ENCODE peak calls at places on chromosomes 1 and 21, in ten cellular contexts. One of them, this sample, is unnamed.

GRCh38 chr21:25691931-25692330 is 42.8 kb downstream of the ATP5PF start:
- DNase-seq in CD8-positive, alpha-beta T cell: no peak
- DNase-seq in HL-60: no peak
- DNase-seq in lower lobe of right lung: no peak
- DNase-seq in MM.1S: no peak
- DNase-seq in tibial nerve: no peak
- DNase-seq in left ventricle myocardium inferior: peak; percentile 22
- DNase-seq in dorsolateral prefrontal cortex: no peak
- DNase-seq in HepG2: no peak
- DNase-seq in adrenal gland: no peak
- DNase-seq in this sample: no peak

GRCh38 chr1:54052470-54052933 is 502 bp downstream of the TMEM59 start:
- DNase-seq in HepG2: peak; percentile 31
- DNase-seq in dorsolateral prefrontal cortex: peak; percentile 65
- DNase-seq in lower lobe of right lung: no peak
- DNase-seq in HL-60: peak; percentile 50
- DNase-seq in tibial nerve: no peak
- DNase-seq in MM.1S: peak; percentile 31
- DNase-seq in left ventricle myocardium inferior: no peak
- DNase-seq in CD8-positive, alpha-beta T cell: peak; percentile 4
- DNase-seq in adrenal gland: peak; percentile 62
- DNase-seq in this sample: no peak

GRCh38 chr1:8345621-8346415 is 27.9 kb downstream of the SLC45A1 start:
- DNase-seq in HL-60: no peak
- DNase-seq in adrenal gland: no peak
- DNase-seq in CD8-positive, alpha-beta T cell: no peak
- DNase-seq in lower lobe of right lung: no peak
- DNase-seq in MM.1S: no peak
- DNase-seq in left ventricle myocardium inferior: no peak
- DNase-seq in tibial nerve: no peak
- DNase-seq in HepG2: no peak
- DNase-seq in dorsolateral prefrontal cortex: no peak
- DNase-seq in this sample: no peak

GRCh38 chr1:233281711-233282581 is 13.6 kb downstream of the PCNX2 start:
- DNase-seq in adrenal gland: no peak
- DNase-seq in dorsolateral prefrontal cortex: no peak
- DNase-seq in lower lobe of right lung: no peak
- DNase-seq in CD8-positive, alpha-beta T cell: no peak
- DNase-seq in HepG2: no peak
- DNase-seq in left ventricle myocardium inferior: no peak
- DNase-seq in MM.1S: peak; percentile 84
- DNase-seq in tibial nerve: no peak
- DNase-seq in HL-60: peak; percentile 56
- DNase-seq in this sample: no peak

GRCh38 chr1:101548376-101548775 is 311.6 kb downstream of the S1PR1 start:
- DNase-seq in MM.1S: no peak
- DNase-seq in dorsolateral prefrontal cortex: no peak
- DNase-seq in HepG2: no peak
- DNase-seq in adrenal gland: no peak
- DNase-seq in HL-60: no peak
- DNase-seq in tibial nerve: no peak
- DNase-seq in left ventricle myocardium inferior: no peak
- DNase-seq in CD8-positive, alpha-beta T cell: no peak
- DNase-seq in lower lobe of right lung: no peak
- DNase-seq in this sample: no peak

GRCh38 chr1:185911978-185912377 is 177.8 kb downstream of the HMCN1 start:
- DNase-seq in dorsolateral prefrontal cortex: no peak
- DNase-seq in adrenal gland: no peak
- DNase-seq in CD8-positive, alpha-beta T cell: no peak
- DNase-seq in left ventricle myocardium inferior: no peak
- DNase-seq in HL-60: no peak
- DNase-seq in lower lobe of right lung: no peak
- DNase-seq in tibial nerve: no peak
- DNase-seq in HepG2: no peak
- DNase-seq in MM.1S: no peak
- DNase-seq in this sample: no peak

GRCh38 chr1:87200875-87201638 is 127.6 kb upstream of the LMO4 start:
- DNase-seq in MM.1S: no peak
- DNase-seq in left ventricle myocardium inferior: no peak
- DNase-seq in HL-60: no peak
- DNase-seq in tibial nerve: no peak
- DNase-seq in lower lobe of right lung: no peak
- DNase-seq in adrenal gland: no peak
- DNase-seq in dorsolateral prefrontal cortex: no peak
- DNase-seq in HepG2: no peak
- DNase-seq in CD8-positive, alpha-beta T cell: no peak
- DNase-seq in this sample: no peak

GRCh38 chr1:109570414-109570813 is 22.0 kb downstream of the GNAI3 start:
- DNase-seq in tibial nerve: no peak
- DNase-seq in lower lobe of right lung: no peak
- DNase-seq in left ventricle myocardium inferior: no peak
- DNase-seq in adrenal gland: no peak
- DNase-seq in HepG2: no peak
- DNase-seq in CD8-positive, alpha-beta T cell: no peak
- DNase-seq in MM.1S: no peak
- DNase-seq in dorsolateral prefrontal cortex: no peak
- DNase-seq in HL-60: no peak
- DNase-seq in this sample: no peak

GRCh38 chr1:202479630-202480029 is 131.1 kb downstream of the PPP1R12B start:
- DNase-seq in CD8-positive, alpha-beta T cell: no peak
- DNase-seq in adrenal gland: no peak
- DNase-seq in tibial nerve: no peak
- DNase-seq in lower lobe of right lung: no peak
- DNase-seq in HepG2: no peak
- DNase-seq in MM.1S: peak; percentile 35
- DNase-seq in dorsolateral prefrontal cortex: no peak
- DNase-seq in left ventricle myocardium inferior: no peak
- DNase-seq in HL-60: peak; percentile 18
- DNase-seq in this sample: no peak

GRCh38 chr1:23727362-23727811 is 15.9 kb upstream of the ELOA start:
- DNase-seq in CD8-positive, alpha-beta T cell: no peak
- DNase-seq in dorsolateral prefrontal cortex: no peak
- DNase-seq in left ventricle myocardium inferior: peak; percentile 68
- DNase-seq in MM.1S: no peak
- DNase-seq in lower lobe of right lung: peak; percentile 92
- DNase-seq in HL-60: peak; percentile 94
- DNase-seq in tibial nerve: peak; percentile 33
- DNase-seq in HepG2: peak; percentile 78
- DNase-seq in adrenal gland: peak; percentile 57
- DNase-seq in this sample: peak; percentile 83

GRCh38 chr1:45952072-45952471 is 148.7 kb downstream of the MAST2 start:
- DNase-seq in left ventricle myocardium inferior: no peak
- DNase-seq in MM.1S: no peak
- DNase-seq in lower lobe of right lung: no peak
- DNase-seq in dorsolateral prefrontal cortex: no peak
- DNase-seq in HL-60: no peak
- DNase-seq in HepG2: no peak
- DNase-seq in tibial nerve: no peak
- DNase-seq in adrenal gland: no peak
- DNase-seq in CD8-positive, alpha-beta T cell: no peak
- DNase-seq in this sample: no peak

GRCh38 chr1:102891868-102892625 is 216.3 kb downstream of the COL11A1 start:
- DNase-seq in MM.1S: no peak
- DNase-seq in CD8-positive, alpha-beta T cell: no peak
- DNase-seq in left ventricle myocardium inferior: no peak
- DNase-seq in dorsolateral prefrontal cortex: no peak
- DNase-seq in HepG2: no peak
- DNase-seq in lower lobe of right lung: no peak
- DNase-seq in tibial nerve: no peak
- DNase-seq in adrenal gland: no peak
- DNase-seq in HL-60: no peak
- DNase-seq in this sample: no peak

GRCh38 chr1:159765806-159766205 is 15.0 kb upstream of the DUSP23 start:
- DNase-seq in dorsolateral prefrontal cortex: no peak
- DNase-seq in tibial nerve: no peak
- DNase-seq in CD8-positive, alpha-beta T cell: no peak
- DNase-seq in adrenal gland: no peak
- DNase-seq in HepG2: no peak
- DNase-seq in left ventricle myocardium inferior: no peak
- DNase-seq in MM.1S: no peak
- DNase-seq in HL-60: no peak
- DNase-seq in lower lobe of right lung: no peak
- DNase-seq in this sample: no peak

DNA sequence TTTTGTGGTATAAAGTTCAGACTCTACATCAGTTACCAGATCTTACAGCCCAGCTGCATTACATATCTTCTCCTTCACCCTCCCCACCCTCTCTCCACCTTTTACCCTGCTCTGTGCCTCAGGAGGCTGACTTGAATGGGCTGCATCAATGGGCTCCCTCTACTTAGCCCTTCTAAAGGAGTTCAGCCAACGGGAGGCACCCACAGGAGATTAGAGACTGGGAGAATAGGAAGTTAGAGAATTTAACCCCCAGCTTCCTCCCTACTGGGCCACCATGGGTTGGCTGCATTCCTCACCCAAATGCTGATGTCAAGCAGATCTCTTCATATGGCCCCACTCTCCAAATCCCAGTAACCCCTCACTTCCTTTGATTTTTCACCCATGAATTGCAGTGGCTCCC is 17.1 kb upstream of the DUSP23 start:
- DNase-seq in HL-60: no peak
- DNase-seq in adrenal gland: no peak
- DNase-seq in CD8-positive, alpha-beta T cell: no peak
- DNase-seq in HepG2: no peak
- DNase-seq in tibial nerve: no peak
- DNase-seq in dorsolateral prefrontal cortex: no peak
- DNase-seq in left ventricle myocardium inferior: no peak
- DNase-seq in lower lobe of right lung: no peak
- DNase-seq in MM.1S: no peak
- DNase-seq in this sample: no peak
- TF ChIP-seq CTCF in HL-60: no peak
- TF ChIP-seq CTCF in adrenal gland: no peak
- TF ChIP-seq CTCF in CD8-positive, alpha-beta T cell: no peak
- TF ChIP-seq CTCF in HepG2: no peak
- TF ChIP-seq CTCF in tibial nerve: no peak
- TF ChIP-seq CTCF in dorsolateral prefrontal cortex: no peak
- TF ChIP-seq CTCF in left ventricle myocardium inferior: no peak
- TF ChIP-seq CTCF in lower lobe of right lung: no peak
- TF ChIP-seq CTCF in MM.1S: no peak
- TF ChIP-seq CTCF in this sample: no peak

GRCh38 chr1:18634276-18634675 is 3.6 kb downstream of the PAX7 start:
- DNase-seq in tibial nerve: no peak
- DNase-seq in HL-60: no peak
- DNase-seq in dorsolateral prefrontal cortex: no peak
- DNase-seq in CD8-positive, alpha-beta T cell: no peak
- DNase-seq in HepG2: no peak
- DNase-seq in left ventricle myocardium inferior: no peak
- DNase-seq in adrenal gland: no peak
- DNase-seq in MM.1S: no peak
- DNase-seq in lower lobe of right lung: no peak
- DNase-seq in this sample: no peak
- H3K27me3 ChIP-seq in tibial nerve: peaks cover 100% of the 10 kb centered on the region
- H3K27me3 ChIP-seq in HL-60: peaks cover 91% of the 10 kb centered on the region
- H3K27me3 ChIP-seq in dorsolateral prefrontal cortex: peaks cover 100% of the 10 kb centered on the region
- H3K27me3 ChIP-seq in CD8-positive, alpha-beta T cell: peaks cover 46% of the 10 kb centered on the region
- H3K27me3 ChIP-seq in HepG2: peaks cover 93% of the 10 kb centered on the region
- H3K27me3 ChIP-seq in left ventricle myocardium inferior: peaks cover 100% of the 10 kb centered on the region
- H3K27me3 ChIP-seq in adrenal gland: peaks cover 92% of the 10 kb centered on the region
- H3K27me3 ChIP-seq in MM.1S: peaks cover 95% of the 10 kb centered on the region
- H3K27me3 ChIP-seq in lower lobe of right lung: peaks cover 99% of the 10 kb centered on the region
- H3K27me3 ChIP-seq in this sample: peaks cover 94% of the 10 kb centered on the region

GRCh38 chr21:39852021-39852721 is 15.1 kb upstream of the PCP4 start:
- DNase-seq in dorsolateral prefrontal cortex: no peak
- DNase-seq in lower lobe of right lung: no peak
- DNase-seq in MM.1S: no peak
- DNase-seq in adrenal gland: no peak
- DNase-seq in HL-60: no peak
- DNase-seq in left ventricle myocardium inferior: no peak
- DNase-seq in HepG2: no peak
- DNase-seq in tibial nerve: no peak
- DNase-seq in CD8-positive, alpha-beta T cell: no peak
- DNase-seq in this sample: no peak

GRCh38 chr21:39850333-39850732 is 16.9 kb upstream of the PCP4 start:
- DNase-seq in left ventricle myocardium inferior: no peak
- DNase-seq in adrenal gland: no peak
- DNase-seq in dorsolateral prefrontal cortex: no peak
- DNase-seq in HL-60: no peak
- DNase-seq in CD8-positive, alpha-beta T cell: no peak
- DNase-seq in HepG2: no peak
- DNase-seq in tibial nerve: no peak
- DNase-seq in MM.1S: no peak
- DNase-seq in lower lobe of right lung: no peak
- DNase-seq in this sample: no peak

GRCh38 chr21:39849014-39849655 is 18.1 kb upstream of the PCP4 start:
- DNase-seq in HepG2: no peak
- DNase-seq in dorsolateral prefrontal cortex: no peak
- DNase-seq in lower lobe of right lung: no peak
- DNase-seq in adrenal gland: no peak
- DNase-seq in tibial nerve: no peak
- DNase-seq in left ventricle myocardium inferior: no peak
- DNase-seq in HL-60: no peak
- DNase-seq in CD8-positive, alpha-beta T cell: no peak
- DNase-seq in MM.1S: no peak
- DNase-seq in this sample: no peak

GRCh38 chr21:39852726-39853510 is 14.3 kb upstream of the PCP4 start:
- DNase-seq in HepG2: no peak
- DNase-seq in tibial nerve: no peak
- DNase-seq in left ventricle myocardium inferior: no peak
- DNase-seq in adrenal gland: no peak
- DNase-seq in dorsolateral prefrontal cortex: no peak
- DNase-seq in HL-60: no peak
- DNase-seq in MM.1S: no peak
- DNase-seq in lower lobe of right lung: no peak
- DNase-seq in CD8-positive, alpha-beta T cell: no peak
- DNase-seq in this sample: no peak

GRCh38 chr21:39851219-39851618 is 16.0 kb upstream of the PCP4 start:
- DNase-seq in dorsolateral prefrontal cortex: no peak
- DNase-seq in MM.1S: no peak
- DNase-seq in adrenal gland: no peak
- DNase-seq in tibial nerve: no peak
- DNase-seq in HepG2: no peak
- DNase-seq in HL-60: no peak
- DNase-seq in CD8-positive, alpha-beta T cell: no peak
- DNase-seq in left ventricle myocardium inferior: no peak
- DNase-seq in lower lobe of right lung: no peak
- DNase-seq in this sample: no peak
- H3K27ac ChIP-seq in dorsolateral prefrontal cortex: no peak overlapping the region
- H3K27ac ChIP-seq in MM.1S: no peak overlapping the region
- H3K27ac ChIP-seq in adrenal gland: no peak overlapping the region
- H3K27ac ChIP-seq in tibial nerve: no peak overlapping the region
- H3K27ac ChIP-seq in HepG2: no peak overlapping the region
- H3K27ac ChIP-seq in HL-60: no peak overlapping the region
- H3K27ac ChIP-seq in CD8-positive, alpha-beta T cell: no peak overlapping the region
- H3K27ac ChIP-seq in left ventricle myocardium inferior: no peak overlapping the region
- H3K27ac ChIP-seq in lower lobe of right lung: no peak overlapping the region
- H3K27ac ChIP-seq in this sample: no peak overlapping the region

DNA sequence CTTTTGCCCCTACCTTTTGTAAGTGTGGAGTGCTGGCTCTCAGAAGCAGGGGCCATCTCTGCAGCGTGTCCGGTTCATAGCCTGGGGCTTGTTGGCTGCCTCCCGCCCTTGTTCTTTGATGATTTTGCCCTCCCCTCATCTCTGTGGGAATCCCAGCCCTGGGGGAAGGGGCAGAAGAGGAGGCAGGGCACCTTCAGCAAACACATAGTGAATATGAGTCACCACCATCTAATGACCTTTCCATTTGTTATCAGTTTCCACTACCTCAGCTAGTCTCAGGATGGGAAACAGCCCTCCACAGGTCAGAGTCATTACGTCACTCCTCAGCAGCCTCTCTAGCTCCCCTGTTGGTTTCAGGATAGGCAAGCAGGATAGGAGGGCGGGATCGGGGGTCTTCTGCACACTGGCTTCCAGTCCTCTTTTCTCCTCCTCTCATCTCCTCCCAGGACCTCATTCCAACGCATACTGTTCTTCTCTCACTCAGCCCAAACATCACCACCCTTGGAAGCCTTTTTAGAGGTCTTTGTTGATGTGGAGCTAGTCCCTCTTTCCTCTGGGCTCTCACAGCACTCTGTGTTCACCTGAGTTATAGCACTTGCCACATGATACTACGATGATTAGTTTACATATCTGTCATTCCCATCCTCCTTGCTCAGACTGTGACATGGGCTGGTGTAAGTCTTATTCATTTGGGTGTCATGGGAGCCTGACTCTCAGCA is 15.8 kb downstream of the GADD45A start:
- DNase-seq in MM.1S: no peak
- DNase-seq in adrenal gland: peak; percentile 44
- DNase-seq in lower lobe of right lung: no peak
- DNase-seq in HL-60: no peak
- DNase-seq in left ventricle myocardium inferior: no peak
- DNase-seq in tibial nerve: no peak
- DNase-seq in dorsolateral prefrontal cortex: no peak
- DNase-seq in CD8-positive, alpha-beta T cell: no peak
- DNase-seq in HepG2: peak; percentile 98
- DNase-seq in this sample: no peak
- TF ChIP-seq CTCF in MM.1S: no peak
- TF ChIP-seq CTCF in adrenal gland: no peak
- TF ChIP-seq CTCF in lower lobe of right lung: no peak
- TF ChIP-seq CTCF in HL-60: no peak
- TF ChIP-seq CTCF in left ventricle myocardium inferior: peak; percentile 42
- TF ChIP-seq CTCF in tibial nerve: no peak
- TF ChIP-seq CTCF in dorsolateral prefrontal cortex: no peak
- TF ChIP-seq CTCF in CD8-positive, alpha-beta T cell: no peak
- TF ChIP-seq CTCF in HepG2: peak; percentile 61
- TF ChIP-seq CTCF in this sample: peak; percentile 37

This sample was measured in AG04450.